ENCODE peak calls at places on chromosomes 16 and 17, in ten cellular contexts. One of them, this sample, is unnamed.

GRCh38 chr16:12132290-12132689 is 155.8 kb downstream of the SNX29 start:
- DNase-seq in stimulated activated CD8-positive, alpha-beta memory T cell treated with anti-CD3 and anti-CD28 coated beads, Interleukin-15, amount 100 ng/mL, for 24 hours: no peak
- DNase-seq in T-helper 2 cell: no peak
- DNase-seq in stimulated activated CD4-positive, alpha-beta T cell treated with anti-CD3 and anti-CD28 coated beads, Interleukin-1b, Interleukin-23, amount 100 ng/mL, for 4 hours: no peak
- DNase-seq in GM23248: peak
- DNase-seq in CD8-positive, alpha-beta T cell: no peak
- DNase-seq in HFFc6: peak
- DNase-seq in ecto neural progenitor cell: no peak
- DNase-seq in D721Med: no peak
- DNase-seq in ureter: no peak
- DNase-seq in this sample: no peak

GRCh38 chr16:82454566-82454965 is 172.2 kb upstream of the CDH13 start:
- DNase-seq in stimulated activated CD8-positive, alpha-beta memory T cell treated with anti-CD3 and anti-CD28 coated beads, Interleukin-15, amount 100 ng/mL, for 24 hours: no peak
- DNase-seq in T-helper 2 cell: no peak
- DNase-seq in stimulated activated CD4-positive, alpha-beta T cell treated with anti-CD3 and anti-CD28 coated beads, Interleukin-1b, Interleukin-23, amount 100 ng/mL, for 4 hours: no peak
- DNase-seq in GM23248: no peak
- DNase-seq in CD8-positive, alpha-beta T cell: no peak
- DNase-seq in HFFc6: no peak
- DNase-seq in ecto neural progenitor cell: no peak
- DNase-seq in D721Med: no peak
- DNase-seq in ureter: no peak
- DNase-seq in this sample: no peak

GRCh38 chr16:76653390-76654026 is 376.3 kb downstream of the CNTNAP4 start:
- DNase-seq in stimulated activated CD8-positive, alpha-beta memory T cell treated with anti-CD3 and anti-CD28 coated beads, Interleukin-15, amount 100 ng/mL, for 24 hours: no peak
- DNase-seq in T-helper 2 cell: no peak
- DNase-seq in stimulated activated CD4-positive, alpha-beta T cell treated with anti-CD3 and anti-CD28 coated beads, Interleukin-1b, Interleukin-23, amount 100 ng/mL, for 4 hours: no peak
- DNase-seq in GM23248: peak
- DNase-seq in CD8-positive, alpha-beta T cell: no peak
- DNase-seq in HFFc6: peak
- DNase-seq in ecto neural progenitor cell: no peak
- DNase-seq in D721Med: no peak
- DNase-seq in ureter: no peak
- DNase-seq in this sample: peak

GRCh38 chr16:305916-306315 is 23.0 kb downstream of the PDIA2 start:
- DNase-seq in stimulated activated CD8-positive, alpha-beta memory T cell treated with anti-CD3 and anti-CD28 coated beads, Interleukin-15, amount 100 ng/mL, for 24 hours: no peak
- DNase-seq in T-helper 2 cell: no peak
- DNase-seq in stimulated activated CD4-positive, alpha-beta T cell treated with anti-CD3 and anti-CD28 coated beads, Interleukin-1b, Interleukin-23, amount 100 ng/mL, for 4 hours: no peak
- DNase-seq in GM23248: no peak
- DNase-seq in CD8-positive, alpha-beta T cell: no peak
- DNase-seq in HFFc6: no peak
- DNase-seq in ecto neural progenitor cell: no peak
- DNase-seq in D721Med: no peak
- DNase-seq in ureter: no peak
- DNase-seq in this sample: no peak

GRCh38 chr17:75146597-75146996 is 7.7 kb downstream of the JPT1 start:
- DNase-seq in stimulated activated CD8-positive, alpha-beta memory T cell treated with anti-CD3 and anti-CD28 coated beads, Interleukin-15, amount 100 ng/mL, for 24 hours: no peak
- DNase-seq in T-helper 2 cell: no peak
- DNase-seq in stimulated activated CD4-positive, alpha-beta T cell treated with anti-CD3 and anti-CD28 coated beads, Interleukin-1b, Interleukin-23, amount 100 ng/mL, for 4 hours: no peak
- DNase-seq in GM23248: peak
- DNase-seq in CD8-positive, alpha-beta T cell: no peak
- DNase-seq in HFFc6: peak
- DNase-seq in ecto neural progenitor cell: no peak
- DNase-seq in D721Med: no peak
- DNase-seq in ureter: no peak
- DNase-seq in this sample: no peak

GRCh38 chr17:63434951-63435571 is 11.0 kb downstream of the CYB561 start:
- DNase-seq in stimulated activated CD8-positive, alpha-beta memory T cell treated with anti-CD3 and anti-CD28 coated beads, Interleukin-15, amount 100 ng/mL, for 24 hours: no peak
- DNase-seq in T-helper 2 cell: peak
- DNase-seq in stimulated activated CD4-positive, alpha-beta T cell treated with anti-CD3 and anti-CD28 coated beads, Interleukin-1b, Interleukin-23, amount 100 ng/mL, for 4 hours: no peak
- DNase-seq in GM23248: peak
- DNase-seq in CD8-positive, alpha-beta T cell: peak
- DNase-seq in HFFc6: peak
- DNase-seq in ecto neural progenitor cell: no peak
- DNase-seq in D721Med: no peak
- DNase-seq in ureter: peak
- DNase-seq in this sample: peak

GRCh38 chr17:81927145-81927652 is 336 bp downstream of the MAFG start:
- DNase-seq in stimulated activated CD8-positive, alpha-beta memory T cell treated with anti-CD3 and anti-CD28 coated beads, Interleukin-15, amount 100 ng/mL, for 24 hours: no peak
- DNase-seq in T-helper 2 cell: no peak
- DNase-seq in stimulated activated CD4-positive, alpha-beta T cell treated with anti-CD3 and anti-CD28 coated beads, Interleukin-1b, Interleukin-23, amount 100 ng/mL, for 4 hours: peak
- DNase-seq in GM23248: no peak
- DNase-seq in CD8-positive, alpha-beta T cell: no peak
- DNase-seq in HFFc6: no peak
- DNase-seq in ecto neural progenitor cell: no peak
- DNase-seq in D721Med: no peak
- DNase-seq in ureter: no peak
- DNase-seq in this sample: no peak

GRCh38 chr17:19703106-19703775 is 13.1 kb downstream of the SLC47A2 start:
- DNase-seq in stimulated activated CD8-positive, alpha-beta memory T cell treated with anti-CD3 and anti-CD28 coated beads, Interleukin-15, amount 100 ng/mL, for 24 hours: no peak
- DNase-seq in T-helper 2 cell: no peak
- DNase-seq in stimulated activated CD4-positive, alpha-beta T cell treated with anti-CD3 and anti-CD28 coated beads, Interleukin-1b, Interleukin-23, amount 100 ng/mL, for 4 hours: no peak
- DNase-seq in GM23248: no peak
- DNase-seq in CD8-positive, alpha-beta T cell: no peak
- DNase-seq in HFFc6: no peak
- DNase-seq in ecto neural progenitor cell: peak
- DNase-seq in D721Med: no peak
- DNase-seq in ureter: peak
- DNase-seq in this sample: no peak

GRCh38 chr16:74563828-74564263 is 43.1 kb downstream of the GLG1 start:
- DNase-seq in stimulated activated CD8-positive, alpha-beta memory T cell treated with anti-CD3 and anti-CD28 coated beads, Interleukin-15, amount 100 ng/mL, for 24 hours: no peak
- DNase-seq in T-helper 2 cell: no peak
- DNase-seq in stimulated activated CD4-positive, alpha-beta T cell treated with anti-CD3 and anti-CD28 coated beads, Interleukin-1b, Interleukin-23, amount 100 ng/mL, for 4 hours: no peak
- DNase-seq in GM23248: peak
- DNase-seq in CD8-positive, alpha-beta T cell: no peak
- DNase-seq in HFFc6: peak
- DNase-seq in ecto neural progenitor cell: no peak
- DNase-seq in D721Med: no peak
- DNase-seq in ureter: no peak
- DNase-seq in this sample: peak

GRCh38 chr17:58632324-58633314 is 59.2 kb downstream of the TEX14 start:
- DNase-seq in stimulated activated CD8-positive, alpha-beta memory T cell treated with anti-CD3 and anti-CD28 coated beads, Interleukin-15, amount 100 ng/mL, for 24 hours: no peak
- DNase-seq in T-helper 2 cell: no peak
- DNase-seq in stimulated activated CD4-positive, alpha-beta T cell treated with anti-CD3 and anti-CD28 coated beads, Interleukin-1b, Interleukin-23, amount 100 ng/mL, for 4 hours: no peak
- DNase-seq in GM23248: no peak
- DNase-seq in CD8-positive, alpha-beta T cell: no peak
- DNase-seq in HFFc6: no peak
- DNase-seq in ecto neural progenitor cell: no peak
- DNase-seq in D721Med: no peak
- DNase-seq in ureter: no peak
- DNase-seq in this sample: no peak

GRCh38 chr16:24119807-24120206 is 136.3 kb upstream of the CACNG3 start:
- DNase-seq in stimulated activated CD8-positive, alpha-beta memory T cell treated with anti-CD3 and anti-CD28 coated beads, Interleukin-15, amount 100 ng/mL, for 24 hours: no peak
- DNase-seq in T-helper 2 cell: no peak
- DNase-seq in stimulated activated CD4-positive, alpha-beta T cell treated with anti-CD3 and anti-CD28 coated beads, Interleukin-1b, Interleukin-23, amount 100 ng/mL, for 4 hours: no peak
- DNase-seq in GM23248: no peak
- DNase-seq in CD8-positive, alpha-beta T cell: no peak
- DNase-seq in HFFc6: no peak
- DNase-seq in ecto neural progenitor cell: no peak
- DNase-seq in D721Med: no peak
- DNase-seq in ureter: no peak
- DNase-seq in this sample: no peak

GRCh38 chr16:11669380-11670146 is 1.3 kb downstream of the SNN start:
- DNase-seq in stimulated activated CD8-positive, alpha-beta memory T cell treated with anti-CD3 and anti-CD28 coated beads, Interleukin-15, amount 100 ng/mL, for 24 hours: no peak
- DNase-seq in T-helper 2 cell: no peak
- DNase-seq in stimulated activated CD4-positive, alpha-beta T cell treated with anti-CD3 and anti-CD28 coated beads, Interleukin-1b, Interleukin-23, amount 100 ng/mL, for 4 hours: no peak
- DNase-seq in GM23248: peak
- DNase-seq in CD8-positive, alpha-beta T cell: no peak
- DNase-seq in HFFc6: peak
- DNase-seq in ecto neural progenitor cell: no peak
- DNase-seq in D721Med: no peak
- DNase-seq in ureter: peak
- DNase-seq in this sample: peak

GRCh38 chr16:11032922-11033291 is 88.5 kb downstream of the CLEC16A start:
- DNase-seq in stimulated activated CD8-positive, alpha-beta memory T cell treated with anti-CD3 and anti-CD28 coated beads, Interleukin-15, amount 100 ng/mL, for 24 hours: no peak
- DNase-seq in T-helper 2 cell: no peak
- DNase-seq in stimulated activated CD4-positive, alpha-beta T cell treated with anti-CD3 and anti-CD28 coated beads, Interleukin-1b, Interleukin-23, amount 100 ng/mL, for 4 hours: no peak
- DNase-seq in GM23248: peak
- DNase-seq in CD8-positive, alpha-beta T cell: no peak
- DNase-seq in HFFc6: no peak
- DNase-seq in ecto neural progenitor cell: no peak
- DNase-seq in D721Med: no peak
- DNase-seq in ureter: peak
- DNase-seq in this sample: peak

GRCh38 chr16:57615813-57616212 is 12.6 kb upstream of the ADGRG1 start:
- DNase-seq in stimulated activated CD8-positive, alpha-beta memory T cell treated with anti-CD3 and anti-CD28 coated beads, Interleukin-15, amount 100 ng/mL, for 24 hours: no peak
- DNase-seq in T-helper 2 cell: no peak
- DNase-seq in stimulated activated CD4-positive, alpha-beta T cell treated with anti-CD3 and anti-CD28 coated beads, Interleukin-1b, Interleukin-23, amount 100 ng/mL, for 4 hours: no peak
- DNase-seq in GM23248: no peak
- DNase-seq in CD8-positive, alpha-beta T cell: no peak
- DNase-seq in HFFc6: no peak
- DNase-seq in ecto neural progenitor cell: peak
- DNase-seq in D721Med: no peak
- DNase-seq in ureter: peak
- DNase-seq in this sample: no peak